ENCODE peak calls at places on chromosomes 12 and 14, in four cellular contexts. One of them, this sample, is unnamed.

GRCh38 chr14:85934123-85934885 is 404.4 kb downstream of the FLRT2 start:
- DNase-seq in cardiac fibroblast: peak
- DNase-seq in AG10803: peak
- DNase-seq in brain microvascular endothelial cell: no peak
- DNase-seq in this sample: peak

GRCh38 chr12:120368789-120369475 is at the start of gene MSI1:
- DNase-seq in brain microvascular endothelial cell: no peak
- DNase-seq in cardiac fibroblast: no peak
- DNase-seq in AG10803: no peak
- DNase-seq in this sample: no peak

GRCh38 chr12:66269757-66270383 is 32.4 kb upstream of the HELB start:
- DNase-seq in brain microvascular endothelial cell: peak
- DNase-seq in cardiac fibroblast: peak
- DNase-seq in AG10803: peak
- DNase-seq in this sample: peak

GRCh38 chr12:65759735-65760134 is 64.5 kb upstream of the HMGA2 start:
- DNase-seq in brain microvascular endothelial cell: no peak
- DNase-seq in AG10803: no peak
- DNase-seq in cardiac fibroblast: no peak
- DNase-seq in this sample: no peak

GRCh38 chr12:13661005-13661887 is 320.2 kb downstream of the GRIN2B start:
- DNase-seq in cardiac fibroblast: peak
- DNase-seq in brain microvascular endothelial cell: peak
- DNase-seq in AG10803: peak
- DNase-seq in this sample: peak

GRCh38 chr14:68621400-68622365 is 171.2 kb downstream of the ZFP36L1 start:
- DNase-seq in AG10803: peak
- DNase-seq in brain microvascular endothelial cell: peak
- DNase-seq in cardiac fibroblast: peak
- DNase-seq in this sample: no peak

GRCh38 chr12:57793920-57794319 is 11.3 kb downstream of the TSFM start:
- DNase-seq in brain microvascular endothelial cell: peak
- DNase-seq in cardiac fibroblast: peak
- DNase-seq in AG10803: peak
- DNase-seq in this sample: peak

GRCh38 chr12:29317556-29318363 is 63.2 kb downstream of the ERGIC2 start:
- DNase-seq in AG10803: peak
- DNase-seq in brain microvascular endothelial cell: peak
- DNase-seq in cardiac fibroblast: peak
- DNase-seq in this sample: peak

GRCh38 chr12:78764913-78765312 is 99.7 kb upstream of the SYT1 start:
- DNase-seq in brain microvascular endothelial cell: no peak
- DNase-seq in cardiac fibroblast: no peak
- DNase-seq in AG10803: no peak
- DNase-seq in this sample: no peak

GRCh38 chr14:44829021-44829420 is 132.7 kb downstream of the KLHL28 start:
- DNase-seq in AG10803: no peak
- DNase-seq in brain microvascular endothelial cell: no peak
- DNase-seq in cardiac fibroblast: no peak
- DNase-seq in this sample: no peak

GRCh38 chr14:105845725-105846309 is 319.4 kb downstream of the TMEM121 start:
- DNase-seq in cardiac fibroblast: no peak
- DNase-seq in brain microvascular endothelial cell: no peak
- DNase-seq in AG10803: no peak
- DNase-seq in this sample: no peak

GRCh38 chr14:23067847-23068791 is 10.8 kb upstream of the CDH24 start:
- DNase-seq in brain microvascular endothelial cell: no peak
- DNase-seq in AG10803: no peak
- DNase-seq in cardiac fibroblast: no peak
- DNase-seq in this sample: no peak

GRCh38 chr12:114221976-114222630 is 183.8 kb downstream of the TBX5 start:
- DNase-seq in AG10803: peak
- DNase-seq in cardiac fibroblast: no peak
- DNase-seq in brain microvascular endothelial cell: no peak
- DNase-seq in this sample: no peak

GRCh38 chr12:52874573-52875435 is 26.0 kb upstream of the KRT78 start:
- DNase-seq in AG10803: no peak
- DNase-seq in brain microvascular endothelial cell: no peak
- DNase-seq in cardiac fibroblast: peak
- DNase-seq in this sample: no peak

GRCh38 chr12:6914246-6914947 is at the start of gene ENO2:
- DNase-seq in brain microvascular endothelial cell: peak
- DNase-seq in cardiac fibroblast: peak
- DNase-seq in AG10803: peak
- DNase-seq in this sample: peak

GRCh38 chr12:27142102-27142721 is 59.8 kb upstream of the C12orf71 start:
- DNase-seq in brain microvascular endothelial cell: peak
- DNase-seq in AG10803: peak
- DNase-seq in cardiac fibroblast: peak
- DNase-seq in this sample: peak

GRCh38 chr14:100535287-100536131 is 51.7 kb downstream of the BEGAIN start:
- DNase-seq in cardiac fibroblast: no peak
- DNase-seq in brain microvascular endothelial cell: no peak
- DNase-seq in AG10803: no peak
- DNase-seq in this sample: no peak

GRCh38 chr12:117100851-117101673 is 1.8 kb upstream of the TESC start:
- DNase-seq in brain microvascular endothelial cell: no peak
- DNase-seq in cardiac fibroblast: no peak
- DNase-seq in AG10803: no peak
- DNase-seq in this sample: no peak

GRCh38 chr12:749871-750270 is 2.5 kb upstream of the WNK1 start:
- DNase-seq in cardiac fibroblast: no peak
- DNase-seq in brain microvascular endothelial cell: no peak
- DNase-seq in AG10803: no peak
- DNase-seq in this sample: no peak

GRCh38 chr12:100138048-100138907 is 4.4 kb downstream of the BLTP3B start:
- DNase-seq in AG10803: peak
- DNase-seq in cardiac fibroblast: peak
- DNase-seq in brain microvascular endothelial cell: peak
- DNase-seq in this sample: peak

GRCh38 chr14:21022686-21023085 is 2.2 kb downstream of the NDRG2 start:
- DNase-seq in cardiac fibroblast: no peak
- DNase-seq in brain microvascular endothelial cell: no peak
- DNase-seq in AG10803: no peak
- DNase-seq in this sample: no peak

GRCh38 chr12:96196781-96197180 is 2.6 kb downstream of the ELK3 start:
- DNase-seq in cardiac fibroblast: peak
- DNase-seq in brain microvascular endothelial cell: no peak
- DNase-seq in AG10803: peak
- DNase-seq in this sample: peak

GRCh38 chr12:130031571-130032189 is 127.9 kb upstream of the TMEM132D start:
- DNase-seq in cardiac fibroblast: peak
- DNase-seq in AG10803: peak
- DNase-seq in brain microvascular endothelial cell: peak
- DNase-seq in this sample: peak

GRCh38 chr12:48542300-48542928 is 17.0 kb downstream of the OR8S1 start:
- DNase-seq in AG10803: peak
- DNase-seq in cardiac fibroblast: peak
- DNase-seq in brain microvascular endothelial cell: peak
- DNase-seq in this sample: peak

GRCh38 chr14:55446127-55446736 is 5.8 kb upstream of the TBPL2 start:
- DNase-seq in cardiac fibroblast: peak
- DNase-seq in AG10803: peak
- DNase-seq in brain microvascular endothelial cell: peak
- DNase-seq in this sample: peak

GRCh38 chr14:89269404-89269803 is 147.6 kb downstream of the FOXN3 start:
- DNase-seq in cardiac fibroblast: no peak
- DNase-seq in brain microvascular endothelial cell: no peak
- DNase-seq in AG10803: no peak
- DNase-seq in this sample: no peak

GRCh38 chr14:37114039-37114438 is 58.4 kb downstream of the SLC25A21 start:
- DNase-seq in AG10803: peak
- DNase-seq in brain microvascular endothelial cell: no peak
- DNase-seq in cardiac fibroblast: peak
- DNase-seq in this sample: peak

GRCh38 chr12:131371580-131372475 is 339.1 kb upstream of the SFSWAP start:
- DNase-seq in AG10803: no peak
- DNase-seq in brain microvascular endothelial cell: no peak
- DNase-seq in cardiac fibroblast: no peak
- DNase-seq in this sample: no peak

GRCh38 chr12:18461738-18462137 is 200.4 kb downstream of the PIK3C2G start:
- DNase-seq in AG10803: peak
- DNase-seq in cardiac fibroblast: peak
- DNase-seq in brain microvascular endothelial cell: no peak
- DNase-seq in this sample: no peak
- H3K4me3 ChIP-seq in AG10803: no peak
- H3K4me3 ChIP-seq in cardiac fibroblast: no peak
- H3K4me3 ChIP-seq in brain microvascular endothelial cell: no peak
- H3K4me3 ChIP-seq in this sample: no peak

DNA sequence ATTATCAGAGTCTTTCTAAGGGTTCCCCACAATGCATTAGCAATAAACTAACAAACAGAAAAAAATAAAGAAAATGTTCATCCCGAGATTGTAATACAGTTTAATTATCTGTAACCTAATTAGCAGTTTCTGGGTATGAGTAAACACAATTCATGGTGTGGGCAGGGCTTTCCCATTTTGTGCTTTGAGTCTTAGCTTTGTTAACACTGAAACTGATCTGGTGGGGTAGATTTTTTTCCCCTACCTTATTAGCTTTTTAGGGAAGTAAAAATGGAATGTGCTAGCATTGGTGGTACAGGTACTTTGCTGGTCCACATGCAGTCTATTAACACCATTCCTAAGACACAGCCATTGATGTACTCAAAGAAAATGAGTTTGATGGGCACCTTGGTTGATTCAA is 18.4 kb upstream of the KRR1 start:
- DNase-seq in cardiac fibroblast: no peak
- DNase-seq in brain microvascular endothelial cell: no peak
- DNase-seq in AG10803: no peak
- DNase-seq in this sample: no peak
- TF ChIP-seq CTCF in cardiac fibroblast: no peak
- TF ChIP-seq CTCF in brain microvascular endothelial cell: no peak
- TF ChIP-seq CTCF in AG10803: no peak
- TF ChIP-seq CTCF in this sample: no peak

GRCh38 chr14:53953828-53954550 is 2.6 kb downstream of the BMP4 start:
- DNase-seq in brain microvascular endothelial cell: peak
- DNase-seq in cardiac fibroblast: peak
- DNase-seq in AG10803: peak
- DNase-seq in this sample: peak

GRCh38 chr14:53952533-53952932 is 4.1 kb downstream of the BMP4 start:
- DNase-seq in AG10803: no peak
- DNase-seq in brain microvascular endothelial cell: no peak
- DNase-seq in cardiac fibroblast: no peak
- DNase-seq in this sample: no peak

GRCh38 chr14:53954551-53955233 is 1.9 kb downstream of the BMP4 start:
- DNase-seq in AG10803: peak
- DNase-seq in cardiac fibroblast: peak
- DNase-seq in brain microvascular endothelial cell: peak
- DNase-seq in this sample: peak

GRCh38 chr14:53951661-53952265 is 4.9 kb downstream of the BMP4 start:
- DNase-seq in cardiac fibroblast: no peak
- DNase-seq in AG10803: no peak
- DNase-seq in brain microvascular endothelial cell: no peak
- DNase-seq in this sample: no peak

GRCh38 chr14:53953002-53953827 is 3.4 kb downstream of the BMP4 start:
- DNase-seq in cardiac fibroblast: peak
- DNase-seq in AG10803: peak
- DNase-seq in brain microvascular endothelial cell: peak
- DNase-seq in this sample: peak
- H3K4me3 ChIP-seq in cardiac fibroblast: peak
- H3K4me3 ChIP-seq in AG10803: peak
- H3K4me3 ChIP-seq in brain microvascular endothelial cell: peak
- H3K4me3 ChIP-seq in this sample: peak

DNA sequence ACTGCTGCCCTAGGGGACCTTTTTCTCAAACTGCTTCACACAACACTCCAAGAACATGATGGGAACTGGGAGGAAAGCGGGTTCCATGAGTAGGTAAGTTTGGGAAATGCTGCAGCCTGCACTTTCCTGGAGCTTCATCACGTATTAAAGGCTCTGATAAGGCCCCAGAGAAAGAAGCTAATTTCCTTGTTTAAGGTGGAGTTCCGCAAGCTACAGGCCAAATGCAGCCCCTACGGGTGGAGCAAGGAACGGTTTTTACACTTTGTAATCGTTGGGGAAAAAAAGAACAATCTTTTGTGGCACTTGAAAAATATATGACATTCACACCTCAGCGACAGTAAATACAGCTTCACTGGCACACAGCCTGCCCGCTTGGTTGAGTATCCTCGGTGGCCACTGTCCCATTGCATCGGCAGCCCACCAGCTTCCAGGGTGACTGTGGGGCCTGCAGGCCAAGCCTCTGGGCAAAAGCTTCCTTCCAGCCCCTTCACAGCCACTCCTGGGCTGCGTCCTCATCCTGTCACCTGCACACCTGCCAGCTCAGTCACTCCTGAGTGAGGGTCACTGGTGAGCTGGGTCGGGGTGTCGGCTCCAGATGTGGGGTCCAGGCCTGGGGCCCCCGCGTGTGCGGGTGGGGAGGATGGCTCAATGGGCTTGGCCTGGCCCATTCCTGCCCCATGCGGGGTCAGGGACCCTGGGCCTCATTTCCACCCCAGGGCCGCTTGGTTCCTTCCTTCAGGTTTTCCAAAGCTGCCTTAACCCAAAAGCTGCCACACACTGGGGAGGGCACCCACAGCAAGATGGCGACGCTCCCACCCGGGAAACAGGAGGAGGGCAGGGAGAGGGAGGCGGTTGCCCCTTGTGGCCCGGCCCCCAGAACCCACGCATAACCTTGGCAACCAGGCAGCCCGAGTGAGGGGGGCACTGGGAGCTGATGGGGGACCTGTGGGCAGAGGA is 2.4 kb downstream of the AMN start:
- DNase-seq in brain microvascular endothelial cell: no peak
- DNase-seq in cardiac fibroblast: no peak
- DNase-seq in AG10803: no peak
- DNase-seq in this sample: no peak
- TF ChIP-seq CTCF in brain microvascular endothelial cell: peak
- TF ChIP-seq CTCF in cardiac fibroblast: peak
- TF ChIP-seq CTCF in AG10803: peak
- TF ChIP-seq CTCF in this sample: no peak

DNA sequence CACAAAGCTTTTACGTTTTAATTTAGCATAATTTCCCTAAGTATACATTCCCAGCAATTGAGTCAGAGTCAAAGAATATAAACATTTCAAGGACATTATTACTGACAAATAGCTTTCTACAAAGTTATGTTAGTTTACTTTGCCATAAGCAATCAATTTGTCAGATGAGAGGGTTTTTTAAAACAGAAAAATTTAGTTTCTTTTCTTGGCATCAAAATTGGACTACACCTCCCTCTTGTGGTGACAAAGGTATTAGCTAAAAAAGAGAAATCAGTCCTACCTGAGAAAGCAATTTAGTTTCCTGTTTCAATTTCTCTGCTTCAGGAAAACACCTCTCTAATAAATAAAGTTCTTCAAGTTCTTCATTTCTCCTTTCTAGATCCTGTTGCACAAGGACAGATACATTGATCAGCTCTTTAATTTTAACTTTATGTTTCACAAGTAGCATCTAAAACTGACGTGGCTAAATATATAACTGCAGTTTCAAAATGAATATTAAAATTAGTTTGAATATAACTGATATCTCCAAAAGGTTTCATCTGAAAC is 39.9 kb downstream of the DNAI7 start:
- DNase-seq in AG10803: peak
- DNase-seq in brain microvascular endothelial cell: no peak
- DNase-seq in cardiac fibroblast: peak
- DNase-seq in this sample: peak
- H3K4me3 ChIP-seq in AG10803: no peak
- H3K4me3 ChIP-seq in brain microvascular endothelial cell: no peak
- H3K4me3 ChIP-seq in cardiac fibroblast: no peak
- H3K4me3 ChIP-seq in this sample: no peak